ENCODE peak calls at places on chromosomes 16 and 17, in eight cellular contexts. S is cardiac muscle cell; Q is T follicular helper cell; K is AG10803; M is naive thymus-derived CD4-positive, alpha-beta T cell; O is NCI-H460; D is non-pigmented ciliary epithelial cell; W is transverse colon. T is an unnamed sample.

GRCh38 chr16:84052071-84052622 is 9.6 kb upstream of the SLC38A8 start:
- DNase-seq in O (no peak), W (no peak), M (no peak), S (no peak), D (no peak), Q (no peak), K (no peak), T (no peak)

GRCh38 chr17:49775546-49776260 is 11.8 kb upstream of the FAM117A start:
- DNase-seq in D (no peak), M (no peak), S (peak), Q (no peak), O (no peak), W (no peak), K (peak), T (no peak)

GRCh38 chr16:1122031-1122765 is 26.2 kb upstream of the C1QTNF8 start:
- DNase-seq in M (no peak), O (no peak), D (no peak), Q (no peak), W (no peak), K (no peak), S (no peak), T (no peak)

GRCh38 chr16:70380205-70380918 is 33.7 kb downstream of the DDX19A start:
- DNase-seq in W (peak), K (peak), D (peak), S (peak), O (peak), M (peak), Q (peak), T (peak)

GRCh38 chr16:88008835-88009234 is 57.6 kb downstream of the BANP start:
- DNase-seq in W (no peak), Q (no peak), K (no peak), S (no peak), M (no peak), D (no peak), O (no peak), T (no peak)

GRCh38 chr17:70184770-70185169 is 15.4 kb downstream of the KCNJ2 start:
- DNase-seq in D (no peak), W (no peak), K (peak), Q (no peak), M (no peak), S (peak), O (no peak), T (no peak)

GRCh38 chr16:83955218-83956130 is 2.4 kb downstream of the OSGIN1 start:
- DNase-seq in S (peak), O (no peak), W (no peak), D (no peak), K (peak), M (no peak), Q (no peak), T (no peak)

GRCh38 chr17:73564856-73565255 is 79.4 kb downstream of the SDK2 start:
- DNase-seq in D (no peak), W (peak), S (no peak), O (no peak), K (peak), Q (no peak), M (no peak), T (no peak)

GRCh38 chr17:60392845-60393702 is 1.1 kb upstream of the USP32 start:
- DNase-seq in S (peak), M (peak), D (no peak), Q (no peak), W (peak), K (peak), O (no peak), T (no peak)

GRCh38 chr17:12727881-12728280 is 61.4 kb upstream of the ARHGAP44 start:
- DNase-seq in O (no peak), Q (no peak), W (no peak), K (no peak), S (peak), D (no peak), M (no peak), T (no peak)

GRCh38 chr16:1183235-1183907 is 30.5 kb downstream of the CACNA1H start:
- DNase-seq in O (peak), D (no peak), S (peak), M (no peak), K (peak), W (peak), Q (no peak), T (no peak)

GRCh38 chr17:31627960-31628359 is 231.1 kb downstream of the COPRS start:
- DNase-seq in Q (no peak), M (no peak), W (no peak), S (no peak), K (peak), O (no peak), D (peak), T (no peak)

GRCh38 chr17:35890774-35891155 is 10.6 kb upstream of the CCL5 start:
- DNase-seq in O (no peak), S (no peak), D (no peak), K (no peak), M (no peak), W (peak), Q (peak), T (no peak)

GRCh38 chr16:87948119-87948545 is 3.1 kb upstream of the BANP start:
- DNase-seq in D (no peak), M (no peak), S (no peak), W (no peak), Q (no peak), O (no peak), K (no peak), T (no peak)

GRCh38 chr16:31420037-31420436 is 8.1 kb downstream of the COX6A2 start:
- DNase-seq in W (no peak), D (no peak), Q (no peak), M (no peak), O (no peak), K (no peak), S (no peak), T (no peak)

GRCh38 chr16:3131755-3132377 is 3.0 kb upstream of the ZNF213 start:
- DNase-seq in S (peak), K (no peak), W (peak), Q (no peak), O (peak), M (peak), D (no peak), T (no peak)

GRCh38 chr17:56629450-56630187 is 36.1 kb downstream of the NOG start:
- DNase-seq in Q (no peak), D (no peak), K (peak), W (no peak), O (no peak), S (peak), M (peak), T (no peak)

GRCh38 chr16:3490911-3491629 is 4.2 kb downstream of the C16orf90 start:
- DNase-seq in W (no peak), M (no peak), K (no peak), S (no peak), Q (no peak), O (no peak), D (no peak), T (no peak)

GRCh38 chr17:82786427-82786826 is 34.6 kb downstream of the TBCD start:
- DNase-seq in D (no peak), K (no peak), M (no peak), O (no peak), Q (no peak), W (no peak), S (no peak), T (no peak)

GRCh38 chr17:5418858-5419355 is 555 bp downstream of the NUP88 start:
- DNase-seq in K (no peak), S (peak), W (peak), D (no peak), M (peak), Q (peak), O (no peak), T (peak)

GRCh38 chr17:45131616-45132301 is 556 bp downstream of the PLCD3 start:
- DNase-seq in S (peak), M (peak), W (peak), D (no peak), K (no peak), O (no peak), Q (peak), T (peak)